ENCODE peak calls at places on chromosomes 7 and 10, in nine cellular contexts. One of them, this sample, is unnamed.

GRCh38 chr7:100826546-100827329 is 585 bp downstream of the EPHB4 start:
- DNase-seq in SK-N-SH: no peak
- DNase-seq in IMR-90: no peak
- DNase-seq in astrocyte: no peak
- DNase-seq in A549: no peak
- DNase-seq in cardiac muscle cell: peak
- DNase-seq in HCT116: no peak
- DNase-seq in HepG2: no peak
- DNase-seq in esophagus squamous epithelium: no peak
- DNase-seq in this sample: no peak

GRCh38 chr7:111092406-111093160 is 1.7 kb downstream of the LRRN3 start:
- DNase-seq in SK-N-SH: no peak
- DNase-seq in cardiac muscle cell: no peak
- DNase-seq in HCT116: no peak
- DNase-seq in esophagus squamous epithelium: no peak
- DNase-seq in IMR-90: no peak
- DNase-seq in A549: no peak
- DNase-seq in astrocyte: no peak
- DNase-seq in HepG2: no peak
- DNase-seq in this sample: no peak

GRCh38 chr10:43444313-43444712 is 7.4 kb downstream of the ZNF487 start:
- DNase-seq in IMR-90: no peak
- DNase-seq in esophagus squamous epithelium: no peak
- DNase-seq in HepG2: no peak
- DNase-seq in A549: no peak
- DNase-seq in astrocyte: no peak
- DNase-seq in HCT116: no peak
- DNase-seq in SK-N-SH: no peak
- DNase-seq in cardiac muscle cell: no peak
- DNase-seq in this sample: no peak

GRCh38 chr7:101496017-101496416 is 133.1 kb downstream of the MYL10 start:
- DNase-seq in A549: no peak
- DNase-seq in HCT116: no peak
- DNase-seq in IMR-90: no peak
- DNase-seq in cardiac muscle cell: no peak
- DNase-seq in SK-N-SH: no peak
- DNase-seq in astrocyte: no peak
- DNase-seq in esophagus squamous epithelium: no peak
- DNase-seq in HepG2: no peak
- DNase-seq in this sample: no peak

GRCh38 chr7:30905078-30906012 is 6.3 kb upstream of the AQP1 start:
- DNase-seq in cardiac muscle cell: no peak
- DNase-seq in SK-N-SH: no peak
- DNase-seq in IMR-90: no peak
- DNase-seq in A549: no peak
- DNase-seq in HCT116: no peak
- DNase-seq in astrocyte: no peak
- DNase-seq in esophagus squamous epithelium: no peak
- DNase-seq in HepG2: no peak
- DNase-seq in this sample: no peak

GRCh38 chr10:49610015-49610734 is at the start of gene SLC18A3:
- DNase-seq in SK-N-SH: peak
- DNase-seq in IMR-90: no peak
- DNase-seq in cardiac muscle cell: peak
- DNase-seq in esophagus squamous epithelium: no peak
- DNase-seq in HepG2: no peak
- DNase-seq in astrocyte: no peak
- DNase-seq in A549: no peak
- DNase-seq in HCT116: no peak
- DNase-seq in this sample: no peak

GRCh38 chr10:53697038-53697437 is 924.5 kb upstream of the MBL2 start:
- DNase-seq in A549: no peak
- DNase-seq in esophagus squamous epithelium: no peak
- DNase-seq in HCT116: no peak
- DNase-seq in SK-N-SH: no peak
- DNase-seq in HepG2: no peak
- DNase-seq in cardiac muscle cell: no peak
- DNase-seq in astrocyte: peak
- DNase-seq in IMR-90: no peak
- DNase-seq in this sample: no peak

GRCh38 chr10:88938039-88938438 is 14.5 kb downstream of the ACTA2 start:
- DNase-seq in astrocyte: no peak
- DNase-seq in SK-N-SH: no peak
- DNase-seq in A549: no peak
- DNase-seq in cardiac muscle cell: no peak
- DNase-seq in IMR-90: no peak
- DNase-seq in esophagus squamous epithelium: no peak
- DNase-seq in HepG2: no peak
- DNase-seq in HCT116: no peak
- DNase-seq in this sample: no peak

GRCh38 chr7:156604311-156604710 is 36.3 kb upstream of the RNF32 start:
- DNase-seq in SK-N-SH: no peak
- DNase-seq in cardiac muscle cell: no peak
- DNase-seq in esophagus squamous epithelium: no peak
- DNase-seq in astrocyte: peak
- DNase-seq in IMR-90: peak
- DNase-seq in A549: no peak
- DNase-seq in HCT116: no peak
- DNase-seq in HepG2: no peak
- DNase-seq in this sample: no peak

DNA sequence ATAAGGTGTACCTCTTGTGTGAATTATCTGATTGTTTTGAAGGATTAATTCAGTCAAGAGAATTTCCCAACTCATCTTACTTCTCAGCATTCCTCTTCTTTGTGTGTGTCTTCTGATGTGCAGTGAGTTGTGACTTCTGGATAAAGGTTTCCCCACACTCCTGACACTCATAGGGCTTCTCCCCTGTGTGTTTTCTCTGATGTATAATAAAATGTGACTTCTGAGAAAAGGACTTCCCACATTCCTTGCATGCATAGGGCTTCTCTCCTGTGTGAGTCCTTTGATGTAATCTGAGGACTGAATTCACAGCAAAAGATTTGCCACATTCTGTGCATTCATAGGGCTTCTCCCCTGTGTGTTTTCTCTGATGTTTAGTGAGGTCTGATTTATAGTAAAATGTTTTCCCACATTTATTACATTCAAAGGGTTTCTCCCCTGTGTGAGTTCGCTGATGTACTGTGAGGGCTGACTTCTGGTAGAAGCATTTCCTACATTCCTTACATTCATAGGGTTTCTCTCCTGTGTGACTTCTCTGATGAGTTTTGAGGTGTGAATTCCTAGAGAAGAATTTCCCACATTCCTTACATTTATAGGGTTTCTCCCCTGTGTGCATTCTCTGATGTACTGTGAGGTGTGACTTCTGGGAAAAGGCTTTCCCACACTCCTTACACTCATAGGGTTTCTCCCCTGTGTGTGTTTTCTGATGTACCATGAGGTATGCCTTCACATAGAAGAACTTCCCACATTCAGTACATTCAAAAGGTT is 24.2 kb downstream of the ZNF25 start:
- DNase-seq in A549: no peak
- DNase-seq in IMR-90: peak
- DNase-seq in cardiac muscle cell: no peak
- DNase-seq in astrocyte: no peak
- DNase-seq in HepG2: no peak
- DNase-seq in SK-N-SH: no peak
- DNase-seq in HCT116: no peak
- DNase-seq in esophagus squamous epithelium: no peak
- DNase-seq in this sample: no peak
- TF ChIP-seq CTCF in A549: no peak
- TF ChIP-seq CTCF in IMR-90: no peak
- TF ChIP-seq CTCF in cardiac muscle cell: no peak
- TF ChIP-seq CTCF in astrocyte: no peak
- TF ChIP-seq CTCF in HepG2: no peak
- TF ChIP-seq CTCF in SK-N-SH: no peak
- TF ChIP-seq CTCF in HCT116: no peak
- TF ChIP-seq CTCF in esophagus squamous epithelium: no peak
- TF ChIP-seq CTCF in this sample: no peak

GRCh38 chr10:51656467-51656866 is 42.9 kb downstream of the CSTF2T start:
- DNase-seq in HCT116: no peak
- DNase-seq in esophagus squamous epithelium: no peak
- DNase-seq in A549: no peak
- DNase-seq in SK-N-SH: no peak
- DNase-seq in IMR-90: no peak
- DNase-seq in HepG2: no peak
- DNase-seq in astrocyte: no peak
- DNase-seq in cardiac muscle cell: no peak
- DNase-seq in this sample: no peak

GRCh38 chr10:51657481-51657880 is 41.9 kb downstream of the CSTF2T start:
- DNase-seq in HCT116: no peak
- DNase-seq in IMR-90: no peak
- DNase-seq in cardiac muscle cell: no peak
- DNase-seq in esophagus squamous epithelium: no peak
- DNase-seq in A549: no peak
- DNase-seq in astrocyte: no peak
- DNase-seq in HepG2: no peak
- DNase-seq in SK-N-SH: no peak
- DNase-seq in this sample: no peak

GRCh38 chr10:51653025-51653424 is 46.4 kb downstream of the CSTF2T start:
- DNase-seq in HCT116: no peak
- DNase-seq in astrocyte: no peak
- DNase-seq in esophagus squamous epithelium: no peak
- DNase-seq in SK-N-SH: no peak
- DNase-seq in HepG2: no peak
- DNase-seq in cardiac muscle cell: no peak
- DNase-seq in A549: no peak
- DNase-seq in IMR-90: peak
- DNase-seq in this sample: no peak

GRCh38 chr10:51658075-51658474 is 41.3 kb downstream of the CSTF2T start:
- DNase-seq in cardiac muscle cell: peak
- DNase-seq in HepG2: no peak
- DNase-seq in astrocyte: no peak
- DNase-seq in IMR-90: no peak
- DNase-seq in A549: no peak
- DNase-seq in HCT116: no peak
- DNase-seq in esophagus squamous epithelium: no peak
- DNase-seq in SK-N-SH: no peak
- DNase-seq in this sample: no peak

GRCh38 chr10:51654918-51655317 is 44.5 kb downstream of the CSTF2T start:
- DNase-seq in IMR-90: no peak
- DNase-seq in A549: no peak
- DNase-seq in SK-N-SH: no peak
- DNase-seq in cardiac muscle cell: no peak
- DNase-seq in HCT116: no peak
- DNase-seq in astrocyte: no peak
- DNase-seq in esophagus squamous epithelium: no peak
- DNase-seq in HepG2: no peak
- DNase-seq in this sample: no peak
- H3K27ac ChIP-seq in IMR-90: no peak
- H3K27ac ChIP-seq in A549: no peak
- H3K27ac ChIP-seq in SK-N-SH: peak
- H3K27ac ChIP-seq in cardiac muscle cell: no peak
- H3K27ac ChIP-seq in HCT116: no peak
- H3K27ac ChIP-seq in astrocyte: no peak
- H3K27ac ChIP-seq in esophagus squamous epithelium: no peak
- H3K27ac ChIP-seq in HepG2: no peak
- H3K27ac ChIP-seq in this sample: no peak

GRCh38 chr7:158532093-158532627 is 55.5 kb downstream of the PTPRN2 start:
- DNase-seq in HCT116: no peak
- DNase-seq in A549: no peak
- DNase-seq in astrocyte: no peak
- DNase-seq in HepG2: no peak
- DNase-seq in esophagus squamous epithelium: no peak
- DNase-seq in SK-N-SH: no peak
- DNase-seq in IMR-90: no peak
- DNase-seq in cardiac muscle cell: no peak
- DNase-seq in this sample: no peak

GRCh38 chr7:158533386-158534133 is 54.1 kb downstream of the PTPRN2 start:
- DNase-seq in HCT116: no peak
- DNase-seq in astrocyte: no peak
- DNase-seq in A549: no peak
- DNase-seq in esophagus squamous epithelium: no peak
- DNase-seq in cardiac muscle cell: no peak
- DNase-seq in HepG2: no peak
- DNase-seq in IMR-90: no peak
- DNase-seq in SK-N-SH: no peak
- DNase-seq in this sample: no peak

GRCh38 chr7:158530800-158531609 is 56.6 kb downstream of the PTPRN2 start:
- DNase-seq in SK-N-SH: no peak
- DNase-seq in cardiac muscle cell: no peak
- DNase-seq in HCT116: no peak
- DNase-seq in esophagus squamous epithelium: no peak
- DNase-seq in HepG2: no peak
- DNase-seq in astrocyte: no peak
- DNase-seq in A549: no peak
- DNase-seq in IMR-90: no peak
- DNase-seq in this sample: no peak

GRCh38 chr7:158529181-158530096 is 58.2 kb downstream of the PTPRN2 start:
- DNase-seq in IMR-90: no peak
- DNase-seq in HepG2: no peak
- DNase-seq in A549: no peak
- DNase-seq in astrocyte: no peak
- DNase-seq in SK-N-SH: peak
- DNase-seq in cardiac muscle cell: no peak
- DNase-seq in esophagus squamous epithelium: no peak
- DNase-seq in HCT116: no peak
- DNase-seq in this sample: no peak

DNA sequence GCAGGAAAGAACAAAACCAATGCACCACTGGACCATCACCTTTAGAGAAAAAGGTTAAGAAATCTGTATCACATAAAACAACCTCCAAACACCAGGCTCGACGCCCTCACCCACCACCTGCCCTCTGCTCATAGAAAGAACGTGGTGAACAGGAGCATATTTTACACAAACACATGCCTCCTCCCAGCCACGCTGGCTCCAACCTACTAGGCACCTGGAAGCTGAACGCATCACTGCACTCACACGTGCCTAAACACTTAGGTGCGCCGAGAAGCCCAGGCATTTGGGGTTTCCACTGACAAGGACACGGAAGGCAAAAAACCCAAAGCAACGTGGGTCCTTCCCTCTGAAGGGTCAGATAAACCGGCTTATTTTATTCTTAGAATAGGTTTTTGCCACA is 56.0 kb downstream of the PTPRN2 start:
- DNase-seq in SK-N-SH: no peak
- DNase-seq in HCT116: no peak
- DNase-seq in IMR-90: no peak
- DNase-seq in astrocyte: no peak
- DNase-seq in A549: no peak
- DNase-seq in cardiac muscle cell: no peak
- DNase-seq in esophagus squamous epithelium: no peak
- DNase-seq in HepG2: no peak
- DNase-seq in this sample: no peak
- TF ChIP-seq CTCF in SK-N-SH: no peak
- TF ChIP-seq CTCF in HCT116: no peak
- TF ChIP-seq CTCF in IMR-90: no peak
- TF ChIP-seq CTCF in astrocyte: no peak
- TF ChIP-seq CTCF in A549: no peak
- TF ChIP-seq CTCF in cardiac muscle cell: no peak
- TF ChIP-seq CTCF in esophagus squamous epithelium: no peak
- TF ChIP-seq CTCF in HepG2: no peak
- TF ChIP-seq CTCF in this sample: no peak

DNA sequence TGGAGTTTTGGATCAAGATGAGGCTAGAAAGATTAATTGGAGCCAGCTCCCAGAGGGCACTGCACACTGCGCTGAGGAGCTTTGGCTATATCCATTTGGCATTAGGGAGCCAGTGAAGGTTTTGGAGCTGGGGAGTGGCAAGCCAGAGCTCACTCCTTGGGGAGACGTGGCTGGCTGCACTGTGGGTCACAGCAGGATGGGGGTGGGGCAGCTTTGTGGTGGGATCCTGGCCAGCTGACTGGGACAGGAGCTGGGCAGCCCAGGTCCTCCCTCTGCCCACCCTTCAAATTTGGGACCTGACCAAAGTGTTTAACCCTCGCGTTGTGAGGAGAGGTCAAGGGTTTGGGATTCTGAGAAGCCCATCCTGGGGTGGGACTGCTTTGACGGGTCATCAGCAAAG is 5.0 kb downstream of the C10orf105 start:
- DNase-seq in IMR-90: no peak
- DNase-seq in cardiac muscle cell: no peak
- DNase-seq in SK-N-SH: no peak
- DNase-seq in HCT116: no peak
- DNase-seq in HepG2: no peak
- DNase-seq in astrocyte: no peak
- DNase-seq in esophagus squamous epithelium: no peak
- DNase-seq in A549: no peak
- DNase-seq in this sample: no peak
- H3K27ac ChIP-seq in IMR-90: no peak
- H3K27ac ChIP-seq in cardiac muscle cell: no peak
- H3K27ac ChIP-seq in SK-N-SH: no peak
- H3K27ac ChIP-seq in HCT116: no peak
- H3K27ac ChIP-seq in HepG2: no peak
- H3K27ac ChIP-seq in astrocyte: no peak
- H3K27ac ChIP-seq in esophagus squamous epithelium: peak
- H3K27ac ChIP-seq in A549: peak
- H3K27ac ChIP-seq in this sample: peak